ENCODE peak calls at places on chromosomes 4 and X, in eight cellular contexts. F is heart right ventricle, M is OCI-LY7, Y is cardiac muscle cell, G is GM23338, T is HFF-Myc, N is small intestine, E is bronchial epithelial cell. P is an unnamed sample.

GRCh38 chr4:108834167-108834566 is 71.3 kb upstream of the ETNPPL start:
- DNase-seq in F (no peak), M (no peak), Y (peak), G (no peak), T (peak), N (no peak), E (peak), P (no peak)

GRCh38 chrX:39859991-39860861 is 237.5 kb downstream of the BCOR start:
- DNase-seq in F (peak), M (peak), Y (peak), G (peak), T (peak), N (peak), E (peak), P (peak)

GRCh38 chrX:16005899-16006298 is 117.5 kb upstream of the GRPR start:
- DNase-seq in F (no peak), M (no peak), Y (no peak), G (no peak), T (no peak), N (no peak), E (no peak), P (no peak)

GRCh38 chrX:136059350-136059749 is 74.1 kb downstream of the SLC9A6 start:
- DNase-seq in F (no peak), M (no peak), Y (no peak), G (no peak), T (no peak), N (no peak), E (no peak), P (no peak)

GRCh38 chr4:7708981-7709380 is 230.7 kb downstream of the AFAP1 start:
- DNase-seq in F (no peak), M (no peak), Y (peak), G (no peak), T (no peak), N (no peak), E (no peak), P (no peak)

GRCh38 chr4:35105486-35105885 is 1138.8 kb downstream of the ARAP2 start:
- DNase-seq in F (no peak), M (no peak), Y (no peak), G (no peak), T (no peak), N (no peak), E (peak), P (no peak)

GRCh38 chr4:150327262-150327780 is 249.1 kb downstream of the DCLK2 start:
- DNase-seq in F (no peak), M (no peak), Y (peak), G (no peak), T (no peak), N (no peak), E (no peak), P (no peak)

GRCh38 chr4:114226968-114227760 is 247.7 kb upstream of the ARSJ start:
- DNase-seq in F (no peak), M (no peak), Y (no peak), G (no peak), T (no peak), N (no peak), E (no peak), P (no peak)

GRCh38 chrX:16445166-16445752 is 204.7 kb upstream of the S100G start:
- DNase-seq in F (no peak), M (peak), Y (peak), G (peak), T (no peak), N (peak), E (peak), P (no peak)

GRCh38 chr4:69823481-69824186 is 36.3 kb downstream of the SULT1E1 start:
- DNase-seq in F (no peak), M (peak), Y (peak), G (peak), T (no peak), N (peak), E (peak), P (no peak)

GRCh38 chrX:111447298-111447697 is 35.3 kb upstream of the DCX start:
- DNase-seq in F (no peak), M (peak), Y (peak), G (peak), T (no peak), N (peak), E (peak), P (no peak)

GRCh38 chr4:181650033-181650825 is 593.0 kb upstream of the TENM3 start:
- DNase-seq in F (no peak), M (no peak), Y (peak), G (no peak), T (no peak), N (peak), E (no peak), P (no peak)

GRCh38 chr4:90415116-90415515 is 287.9 kb downstream of the CCSER1 start:
- DNase-seq in F (no peak), M (no peak), Y (no peak), G (no peak), T (no peak), N (no peak), E (no peak), P (no peak)

GRCh38 chr4:26069218-26069617 is 155.2 kb downstream of the SMIM20 start:
- DNase-seq in F (no peak), M (peak), Y (peak), G (peak), T (no peak), N (peak), E (no peak), P (no peak)

GRCh38 chr4:38710053-38710452 is 46.1 kb downstream of the KLF3 start:
- DNase-seq in F (no peak), M (no peak), Y (no peak), G (no peak), T (no peak), N (no peak), E (no peak), P (no peak)

GRCh38 chr4:129326810-129327209 is 230.9 kb downstream of the C4orf33 start:
- DNase-seq in F (no peak), M (no peak), Y (no peak), G (no peak), T (no peak), N (no peak), E (no peak), P (no peak)

GRCh38 chrX:120015145-120016067 is 62.1 kb downstream of the RHOXF2B start:
- DNase-seq in F (no peak), M (no peak), Y (peak), G (peak), T (no peak), N (no peak), E (no peak), P (peak)

GRCh38 chr4:12692815-12693214 is 791.3 kb downstream of the RAB28 start:
- DNase-seq in F (no peak), M (no peak), Y (peak), G (no peak), T (no peak), N (no peak), E (peak), P (no peak)

GRCh38 chrX:149259241-149259640 is 245.9 kb downstream of the IDS start:
- DNase-seq in F (no peak), M (no peak), Y (peak), G (no peak), T (no peak), N (no peak), E (peak), P (no peak)

GRCh38 chr4:4758708-4759107 is 100.8 kb upstream of the MSX1 start:
- DNase-seq in F (no peak), M (no peak), Y (no peak), G (no peak), T (no peak), N (no peak), E (no peak), P (no peak)

GRCh38 chr4:147596377-147596776 is 20.8 kb upstream of the TMEM184C start:
- DNase-seq in F (no peak), M (no peak), Y (no peak), G (no peak), T (no peak), N (no peak), E (peak), P (no peak)

GRCh38 chrX:68703849-68704248 is 56.4 kb downstream of the STARD8 start:
- DNase-seq in F (no peak), M (no peak), Y (no peak), G (no peak), T (no peak), N (no peak), E (no peak), P (no peak)

GRCh38 chr4:73507541-73507940 is 26.0 kb downstream of the AFM start:
- DNase-seq in F (no peak), M (no peak), Y (no peak), G (no peak), T (no peak), N (peak), E (no peak), P (no peak)

GRCh38 chr4:108008721-108009120 is 19.0 kb downstream of the HADH start:
- DNase-seq in F (no peak), M (no peak), Y (no peak), G (no peak), T (no peak), N (no peak), E (peak), P (no peak)

GRCh38 chrX:130916636-130917422 is 13.8 kb upstream of the ENOX2 start:
- DNase-seq in F (peak), M (peak), Y (peak), G (peak), T (peak), N (peak), E (peak), P (peak)

GRCh38 chr4:133969202-133969873 is 232.3 kb downstream of the PABPC4L start:
- DNase-seq in F (peak), M (no peak), Y (peak), G (no peak), T (peak), N (peak), E (peak), P (no peak)

GRCh38 chr4:85929926-85930325 is 429.9 kb downstream of the MAPK10 start:
- DNase-seq in F (no peak), M (no peak), Y (no peak), G (peak), T (no peak), N (peak), E (no peak), P (no peak)

GRCh38 chrX:135308345-135308855 is 880 bp upstream of the ETDC start:
- DNase-seq in F (no peak), M (no peak), Y (no peak), G (no peak), T (no peak), N (no peak), E (no peak), P (no peak)

GRCh38 chr4:128525387-128525786 is 237.8 kb upstream of the PGRMC2 start:
- DNase-seq in F (no peak), M (no peak), Y (peak), G (no peak), T (no peak), N (no peak), E (peak), P (no peak)

GRCh38 chr4:175405961-175406360 is 406.1 kb downstream of the GPM6A start:
- DNase-seq in F (no peak), M (peak), Y (no peak), G (no peak), T (no peak), N (no peak), E (no peak), P (no peak)

GRCh38 chrX:119429471-119429870 is 30.3 kb downstream of the SLC25A43 start:
- DNase-seq in F (no peak), M (no peak), Y (peak), G (no peak), T (no peak), N (no peak), E (no peak), P (no peak)

GRCh38 chr4:73053076-73053475 is 16.4 kb downstream of the COX18 start:
- DNase-seq in F (no peak), M (no peak), Y (peak), G (no peak), T (no peak), N (no peak), E (no peak), P (no peak)

GRCh38 chr4:67343162-67343561 is 202.1 kb downstream of the CENPC start:
- DNase-seq in F (no peak), M (no peak), Y (no peak), G (no peak), T (no peak), N (no peak), E (no peak), P (no peak)

GRCh38 chr4:99457676-99458075 is 22.5 kb upstream of the ADH7 start:
- DNase-seq in F (no peak), M (no peak), Y (no peak), G (peak), T (no peak), N (no peak), E (peak), P (no peak)

GRCh38 chr4:71186257-71186565 is 152.6 kb upstream of the SLC4A4 start:
- DNase-seq in F (no peak), M (no peak), Y (no peak), G (no peak), T (no peak), N (no peak), E (no peak), P (no peak)
- H3K4me3 ChIP-seq in F (no peak), M (no peak), Y (peak), G (peak), T (peak), N (peak), E (peak), P (peak)

DNA sequence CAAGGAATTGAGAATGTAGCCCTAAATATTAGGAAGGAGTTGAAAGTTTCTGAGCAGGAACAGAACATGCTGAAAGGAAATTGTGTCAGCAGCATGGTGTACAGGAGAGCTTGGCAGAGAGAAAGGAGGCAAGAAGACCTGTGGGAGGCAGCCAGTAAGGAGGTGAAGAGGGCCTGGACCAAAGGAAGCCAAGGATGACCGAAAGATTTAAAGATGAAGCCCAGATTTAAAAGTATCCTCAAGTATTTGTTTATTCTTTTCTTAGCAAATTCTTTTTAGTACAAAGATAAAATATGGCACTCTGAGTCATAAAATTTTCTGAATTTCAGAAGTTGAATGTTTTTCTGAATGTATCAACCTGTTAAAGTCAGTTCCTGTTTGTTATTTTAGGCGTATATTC is 3.5 kb downstream of the PKD2 start:
- DNase-seq in F (no peak), M (no peak), Y (no peak), G (no peak), T (no peak), N (no peak), E (peak), P (no peak)
- H3K4me3 ChIP-seq in F (no peak), M (no peak), Y (no peak), G (peak), T (peak), N (no peak), E (no peak), P (peak)

GRCh38 chr4:41257901-41258300 is 1.2 kb downstream of the UCHL1 start:
- DNase-seq in F (no peak), M (no peak), Y (no peak), G (no peak), T (no peak), N (no peak), E (no peak), P (no peak)

GRCh38 chr4:41256740-41257256 is at the start of gene UCHL1:
- DNase-seq in F (no peak), M (peak), Y (peak), G (peak), T (peak), N (no peak), E (no peak), P (peak)

GRCh38 chr4:41257257-41257900 is 651 bp downstream of the UCHL1 start:
- DNase-seq in F (peak), M (peak), Y (peak), G (peak), T (no peak), N (peak), E (no peak), P (peak)

GRCh38 chr4:41260315-41260714 is 3.6 kb downstream of the UCHL1 start:
- DNase-seq in F (no peak), M (no peak), Y (no peak), G (no peak), T (no peak), N (no peak), E (no peak), P (no peak)

GRCh38 chr4:41258783-41259182 is 2.1 kb downstream of the UCHL1 start:
- DNase-seq in F (no peak), M (peak), Y (peak), G (peak), T (peak), N (peak), E (peak), P (peak)
- H3K4me3 ChIP-seq in F (no peak), M (peak), Y (no peak), G (peak), T (peak), N (no peak), E (no peak), P (no peak)

GRCh38 chr4:163476761-163477438 is 3.3 kb upstream of the TKTL2 start:
- DNase-seq in F (no peak), M (no peak), Y (no peak), G (no peak), T (no peak), N (no peak), E (no peak), P (no peak)
- H3K4me3 ChIP-seq in F (no peak), M (no peak), Y (no peak), G (no peak), T (no peak), N (no peak), E (no peak), P (no peak)

GRCh38 chrX:23668335-23668734 is 1.0 kb downstream of the PRDX4 start:
- DNase-seq in F (no peak), M (no peak), Y (no peak), G (no peak), T (no peak), N (peak), E (no peak), P (no peak)
- H3K4me3 ChIP-seq in F (peak), M (peak), Y (peak), G (peak), T (peak), N (no peak), E (peak), P (peak)

DNA sequence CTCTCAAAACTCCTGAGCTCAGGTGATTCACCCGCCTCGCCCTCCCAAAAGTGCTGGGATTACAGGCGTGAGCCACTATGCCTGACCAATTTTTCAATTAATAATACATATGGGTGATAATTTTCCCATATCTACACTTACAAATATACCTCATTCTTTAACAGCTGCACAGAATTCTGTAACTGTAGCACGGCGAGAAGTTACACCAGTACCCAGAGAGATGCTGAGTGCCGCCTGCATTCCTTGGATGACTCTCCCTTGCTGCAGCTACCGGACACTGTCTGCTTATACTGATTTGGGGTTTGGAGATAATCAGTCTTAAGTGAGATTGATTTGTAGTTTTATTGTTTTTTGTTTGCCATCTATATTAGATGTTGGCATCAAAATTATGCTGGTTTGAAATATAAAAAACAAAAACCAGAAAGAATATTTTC is 5.8 kb downstream of the TIFA start:
- DNase-seq in F (no peak), M (no peak), Y (peak), G (no peak), T (no peak), N (no peak), E (no peak), P (no peak)
- H3K4me3 ChIP-seq in F (no peak), M (peak), Y (no peak), G (no peak), T (no peak), N (no peak), E (peak), P (no peak)

P was measured in ovary.